ENCODE peak calls at places on chromosomes 13 and 19, in eight cellular contexts. W is fibroblast of the aortic adventitia, C is anterior cingulate cortex, L is C1 segment of cervical spinal cord, B is M059J, F is A172, Q is ELR, P is A549. G is an unnamed sample.

GRCh38 chr19:17830567-17831418 is 9.5 kb upstream of the INSL3 start:
- DNase-seq in L (peak; percentile 99), Q (peak; percentile 48), F (peak; percentile 77), B (peak; percentile 78), P (peak; percentile 91), W (peak; percentile 63), C (peak; percentile 93), G (peak; percentile 64)

GRCh38 chr13:23813635-23814034 is 75.6 kb downstream of the MIPEP start:
- DNase-seq in B (no peak), W (no peak), L (no peak), F (no peak), C (no peak), Q (no peak), P (no peak), G (no peak)

GRCh38 chr19:11260996-11261395 is 1.3 kb downstream of the DOCK6 start:
- DNase-seq in C (no peak), B (no peak), W (no peak), F (no peak), L (no peak), P (no peak), Q (no peak), G (no peak)

GRCh38 chr13:65112123-65113075 is 2117.7 kb downstream of the PCDH9 start:
- DNase-seq in Q (peak; percentile 73), P (peak; percentile 0), L (no peak), F (peak; percentile 36), C (no peak), W (no peak), B (peak; percentile 2), G (no peak)

GRCh38 chr13:25046274-25046984 is 49.5 kb upstream of the PABPC3 start:
- DNase-seq in P (no peak), F (no peak), Q (no peak), L (no peak), W (no peak), C (no peak), B (no peak), G (peak; percentile 32)

GRCh38 chr13:27383104-27383921 is 41.1 kb upstream of the GTF3A start:
- DNase-seq in L (no peak), B (no peak), F (no peak), W (no peak), Q (no peak), C (no peak), P (peak; percentile 66), G (no peak)

GRCh38 chr19:10769533-10770491 is 51.9 kb downstream of the DNM2 start:
- DNase-seq in L (peak; percentile 78), B (peak; percentile 47), P (peak; percentile 48), Q (peak; percentile 42), C (peak; percentile 42), W (peak; percentile 47), F (peak; percentile 18), G (peak; percentile 75)

GRCh38 chr13:110287031-110287828 is 19.7 kb downstream of the COL4A1 start:
- DNase-seq in Q (peak; percentile 22), C (no peak), B (peak; percentile 49), W (peak; percentile 32), P (no peak), F (no peak), L (no peak), G (no peak)

GRCh38 chr13:110546933-110547332 is 14.6 kb downstream of the RAB20 start:
- DNase-seq in C (no peak), W (peak; percentile 90), L (no peak), B (peak; percentile 95), F (peak; percentile 98), Q (peak; percentile 95), P (peak; percentile 81), G (no peak)

GRCh38 chr13:27022571-27023311 is 148.9 kb downstream of the USP12 start:
- DNase-seq in B (peak; percentile 95), Q (peak; percentile 56), F (peak; percentile 81), L (no peak), P (peak; percentile 88), C (no peak), W (peak; percentile 57), G (peak; percentile 40)

GRCh38 chr13:30331331-30331771 is 24.0 kb upstream of the KATNAL1 start:
- DNase-seq in L (no peak), C (no peak), Q (no peak), B (peak; percentile 36), P (no peak), W (peak; percentile 22), F (no peak), G (no peak)

GRCh38 chr13:45782327-45783045 is 69.1 kb downstream of the SIAH3 start:
- DNase-seq in C (no peak), P (no peak), Q (no peak), F (no peak), W (no peak), L (no peak), B (no peak), G (no peak)

GRCh38 chr19:50817941-50818858 is 5.4 kb downstream of the KLK1 start:
- DNase-seq in L (no peak), C (no peak), F (no peak), W (no peak), P (peak; percentile 67), Q (no peak), B (no peak), G (no peak)

GRCh38 chr19:51123381-51124186 is 1.1 kb upstream of the SIGLEC9 start:
- DNase-seq in L (no peak), Q (no peak), C (no peak), W (no peak), P (no peak), F (no peak), B (no peak), G (no peak)

GRCh38 chr13:110137677-110138008 is 169.3 kb downstream of the COL4A1 start:
- DNase-seq in C (no peak), P (peak; percentile 63), B (no peak), F (peak; percentile 77), Q (peak; percentile 62), W (peak; percentile 27), L (no peak), G (peak; percentile 26)

GRCh38 chr13:110651726-110652230 is 36.4 kb downstream of the NAXD start:
- DNase-seq in L (no peak), P (no peak), Q (no peak), C (no peak), W (no peak), B (no peak), F (no peak), G (no peak)

GRCh38 chr19:14381689-14382474 is 638 bp downstream of the ADGRE5 start:
- DNase-seq in L (no peak), Q (peak; percentile 71), P (peak; percentile 77), W (peak; percentile 47), C (no peak), B (peak; percentile 84), F (peak; percentile 54), G (no peak)

GRCh38 chr19:4504297-4504701 is 14.0 kb downstream of the PLIN4 start:
- DNase-seq in C (peak; percentile 52), P (no peak), L (no peak), Q (no peak), B (no peak), F (no peak), W (no peak), G (peak; percentile 26)

GRCh38 chr19:34336781-34337271 is 28.2 kb upstream of the GPI start:
- DNase-seq in W (peak; percentile 67), C (no peak), L (peak; percentile 23), B (peak; percentile 42), P (peak; percentile 51), F (no peak), Q (peak; percentile 54), G (no peak)

GRCh38 chr13:78604782-78605611 is 1.6 kb upstream of the POU4F1 start:
- DNase-seq in Q (peak; percentile 64), C (no peak), F (peak; percentile 3), W (no peak), L (no peak), B (no peak), P (peak; percentile 61), G (no peak)

GRCh38 chr13:93004919-93005318 is 221.7 kb upstream of the GPC6 start:
- DNase-seq in W (peak; percentile 37), L (no peak), C (no peak), P (peak; percentile 5), F (peak; percentile 6), B (no peak), Q (no peak), G (no peak)

GRCh38 chr13:41774605-41775218 is 186.2 kb downstream of the VWA8 start:
- DNase-seq in C (no peak), Q (no peak), P (no peak), L (no peak), F (no peak), W (no peak), B (no peak), G (no peak)

GRCh38 chr19:28843771-28844492 is 369.0 kb downstream of the UQCRFS1 start:
- DNase-seq in F (no peak), P (no peak), W (no peak), L (no peak), C (no peak), Q (no peak), B (no peak), G (no peak)

GRCh38 chr19:13026478-13026999 is 31.3 kb downstream of the NFIX start:
- DNase-seq in B (peak; percentile 89), L (no peak), F (peak; percentile 62), C (no peak), P (peak; percentile 39), W (peak; percentile 57), Q (peak; percentile 58), G (no peak)

GRCh38 chr19:39246951-39247669 is 1.5 kb downstream of the IFNL4 start:
- DNase-seq in B (peak; percentile 17), L (peak; percentile 4), W (no peak), F (no peak), P (no peak), Q (no peak), C (no peak), G (peak; percentile 9)

GRCh38 chr13:25738797-25739196 is 313.0 kb downstream of the SHISA2 start:
- DNase-seq in L (no peak), B (no peak), C (no peak), W (no peak), Q (no peak), P (no peak), F (no peak), G (no peak)

GRCh38 chr13:104975272-104975671 is 1560.2 kb downstream of the EFNB2 start:
- DNase-seq in W (no peak), C (no peak), L (no peak), Q (no peak), B (no peak), F (no peak), P (no peak), G (no peak)

GRCh38 chr13:62626771-62627170 is 1211.1 kb upstream of the PCDH20 start:
- DNase-seq in W (no peak), Q (no peak), B (peak; percentile 0), P (peak; percentile 7), F (no peak), L (no peak), C (no peak), G (no peak)

GRCh38 chr13:47397739-47398138 is 500.9 kb upstream of the HTR2A start:
- DNase-seq in Q (peak; percentile 82), C (no peak), L (no peak), W (peak; percentile 80), P (no peak), F (peak; percentile 76), B (peak; percentile 81), G (no peak)

GRCh38 chr19:54473071-54473941 is at the start of gene CDC42EP5:
- DNase-seq in L (no peak), F (peak; percentile 70), C (no peak), W (peak; percentile 89), B (no peak), P (no peak), Q (peak; percentile 43), G (no peak)

GRCh38 chr19:6501740-6502648 is at the start of gene TUBB4A:
- DNase-seq in W (no peak), L (peak; percentile 84), B (no peak), P (no peak), F (no peak), C (peak; percentile 79), Q (no peak), G (peak; percentile 83)

GRCh38 chr19:19464339-19465098 is 50.8 kb downstream of the TSSK6 start:
- DNase-seq in F (peak; percentile 18), Q (no peak), P (no peak), W (peak; percentile 76), L (no peak), B (no peak), C (no peak), G (no peak)

GRCh38 chr19:32231020-32231419 is 114.4 kb upstream of the ZNF507 start:
- DNase-seq in W (no peak), F (no peak), C (no peak), B (no peak), P (no peak), Q (no peak), L (no peak), G (no peak)

GRCh38 chr13:21074601-21075302 is 13.4 kb upstream of the LATS2 start:
- DNase-seq in Q (no peak), C (no peak), W (peak; percentile 60), B (no peak), F (no peak), L (no peak), P (no peak), G (no peak)

G was measured in hippocampal formation.